ENCODE peak calls at places on chromosome 20, in nine cellular contexts. One of them, this sample, is unnamed.

GRCh38 chr20:20547221-20547875 is 165.1 kb downstream of the RALGAPA2 start:
- DNase-seq in sigmoid colon: no peak
- DNase-seq in IMR-90: peak; percentile 81
- DNase-seq in testis: no peak
- DNase-seq in heart left ventricle: no peak
- DNase-seq in stomach: no peak
- DNase-seq in H1: no peak
- DNase-seq in transverse colon: no peak
- DNase-seq in adrenal gland: no peak
- DNase-seq in this sample: no peak

GRCh38 chr20:32539817-32540675 is 45.1 kb downstream of the NOL4L start:
- DNase-seq in sigmoid colon: no peak
- DNase-seq in IMR-90: no peak
- DNase-seq in testis: no peak
- DNase-seq in heart left ventricle: no peak
- DNase-seq in stomach: peak; percentile 56
- DNase-seq in H1: no peak
- DNase-seq in transverse colon: peak; percentile 51
- DNase-seq in adrenal gland: no peak
- DNase-seq in this sample: no peak

GRCh38 chr20:29319725-29320124 is 1937.7 kb upstream of the DEFB115 start:
- DNase-seq in sigmoid colon: no peak
- DNase-seq in IMR-90: no peak
- DNase-seq in testis: no peak
- DNase-seq in heart left ventricle: no peak
- DNase-seq in stomach: no peak
- DNase-seq in H1: no peak
- DNase-seq in transverse colon: no peak
- DNase-seq in adrenal gland: no peak
- DNase-seq in this sample: no peak

GRCh38 chr20:43662943-43663655 is 3.8 kb upstream of the MYBL2 start:
- DNase-seq in sigmoid colon: no peak
- DNase-seq in IMR-90: peak; percentile 34
- DNase-seq in testis: no peak
- DNase-seq in heart left ventricle: no peak
- DNase-seq in stomach: no peak
- DNase-seq in H1: no peak
- DNase-seq in transverse colon: peak; percentile 28
- DNase-seq in adrenal gland: no peak
- DNase-seq in this sample: no peak

GRCh38 chr20:40676466-40676865 is 12.6 kb downstream of the MAFB start:
- DNase-seq in sigmoid colon: no peak
- DNase-seq in IMR-90: no peak
- DNase-seq in testis: no peak
- DNase-seq in heart left ventricle: no peak
- DNase-seq in stomach: no peak
- DNase-seq in H1: no peak
- DNase-seq in transverse colon: no peak
- DNase-seq in adrenal gland: no peak
- DNase-seq in this sample: no peak

GRCh38 chr20:57658447-57659130 is 38.4 kb upstream of the ZBP1 start:
- DNase-seq in sigmoid colon: peak; percentile 50
- DNase-seq in IMR-90: no peak
- DNase-seq in testis: peak; percentile 8
- DNase-seq in heart left ventricle: peak; percentile 20
- DNase-seq in stomach: peak; percentile 10
- DNase-seq in H1: no peak
- DNase-seq in transverse colon: peak; percentile 6
- DNase-seq in adrenal gland: no peak
- DNase-seq in this sample: peak; percentile 55

GRCh38 chr20:48288930-48289507 is 503.7 kb upstream of the SULF2 start:
- DNase-seq in sigmoid colon: no peak
- DNase-seq in IMR-90: no peak
- DNase-seq in testis: no peak
- DNase-seq in heart left ventricle: no peak
- DNase-seq in stomach: no peak
- DNase-seq in H1: no peak
- DNase-seq in transverse colon: no peak
- DNase-seq in adrenal gland: no peak
- DNase-seq in this sample: no peak

GRCh38 chr20:57573176-57573575 is 12.3 kb downstream of the PCK1 start:
- DNase-seq in sigmoid colon: no peak
- DNase-seq in IMR-90: no peak
- DNase-seq in testis: no peak
- DNase-seq in heart left ventricle: no peak
- DNase-seq in stomach: no peak
- DNase-seq in H1: no peak
- DNase-seq in transverse colon: no peak
- DNase-seq in adrenal gland: no peak
- DNase-seq in this sample: no peak

GRCh38 chr20:57683876-57684275 is 25.9 kb downstream of the PMEPA1 start:
- DNase-seq in sigmoid colon: no peak
- DNase-seq in IMR-90: no peak
- DNase-seq in testis: no peak
- DNase-seq in heart left ventricle: no peak
- DNase-seq in stomach: no peak
- DNase-seq in H1: no peak
- DNase-seq in transverse colon: no peak
- DNase-seq in adrenal gland: no peak
- DNase-seq in this sample: no peak

GRCh38 chr20:49701916-49702315 is 11.8 kb downstream of the B4GALT5 start:
- DNase-seq in sigmoid colon: no peak
- DNase-seq in IMR-90: no peak
- DNase-seq in testis: no peak
- DNase-seq in heart left ventricle: no peak
- DNase-seq in stomach: no peak
- DNase-seq in H1: no peak
- DNase-seq in transverse colon: no peak
- DNase-seq in adrenal gland: no peak
- DNase-seq in this sample: no peak

GRCh38 chr20:49704932-49705336 is 8.7 kb downstream of the B4GALT5 start:
- DNase-seq in sigmoid colon: no peak
- DNase-seq in IMR-90: no peak
- DNase-seq in testis: no peak
- DNase-seq in heart left ventricle: no peak
- DNase-seq in stomach: no peak
- DNase-seq in H1: no peak
- DNase-seq in transverse colon: no peak
- DNase-seq in adrenal gland: no peak
- DNase-seq in this sample: no peak

GRCh38 chr20:49705358-49705757 is 8.3 kb downstream of the B4GALT5 start:
- DNase-seq in sigmoid colon: no peak
- DNase-seq in IMR-90: no peak
- DNase-seq in testis: no peak
- DNase-seq in heart left ventricle: no peak
- DNase-seq in stomach: no peak
- DNase-seq in H1: no peak
- DNase-seq in transverse colon: no peak
- DNase-seq in adrenal gland: no peak
- DNase-seq in this sample: no peak

GRCh38 chr20:49711331-49711987 is 2.2 kb downstream of the B4GALT5 start:
- DNase-seq in sigmoid colon: no peak
- DNase-seq in IMR-90: no peak
- DNase-seq in testis: no peak
- DNase-seq in heart left ventricle: no peak
- DNase-seq in stomach: no peak
- DNase-seq in H1: no peak
- DNase-seq in transverse colon: no peak
- DNase-seq in adrenal gland: no peak
- DNase-seq in this sample: no peak

DNA sequence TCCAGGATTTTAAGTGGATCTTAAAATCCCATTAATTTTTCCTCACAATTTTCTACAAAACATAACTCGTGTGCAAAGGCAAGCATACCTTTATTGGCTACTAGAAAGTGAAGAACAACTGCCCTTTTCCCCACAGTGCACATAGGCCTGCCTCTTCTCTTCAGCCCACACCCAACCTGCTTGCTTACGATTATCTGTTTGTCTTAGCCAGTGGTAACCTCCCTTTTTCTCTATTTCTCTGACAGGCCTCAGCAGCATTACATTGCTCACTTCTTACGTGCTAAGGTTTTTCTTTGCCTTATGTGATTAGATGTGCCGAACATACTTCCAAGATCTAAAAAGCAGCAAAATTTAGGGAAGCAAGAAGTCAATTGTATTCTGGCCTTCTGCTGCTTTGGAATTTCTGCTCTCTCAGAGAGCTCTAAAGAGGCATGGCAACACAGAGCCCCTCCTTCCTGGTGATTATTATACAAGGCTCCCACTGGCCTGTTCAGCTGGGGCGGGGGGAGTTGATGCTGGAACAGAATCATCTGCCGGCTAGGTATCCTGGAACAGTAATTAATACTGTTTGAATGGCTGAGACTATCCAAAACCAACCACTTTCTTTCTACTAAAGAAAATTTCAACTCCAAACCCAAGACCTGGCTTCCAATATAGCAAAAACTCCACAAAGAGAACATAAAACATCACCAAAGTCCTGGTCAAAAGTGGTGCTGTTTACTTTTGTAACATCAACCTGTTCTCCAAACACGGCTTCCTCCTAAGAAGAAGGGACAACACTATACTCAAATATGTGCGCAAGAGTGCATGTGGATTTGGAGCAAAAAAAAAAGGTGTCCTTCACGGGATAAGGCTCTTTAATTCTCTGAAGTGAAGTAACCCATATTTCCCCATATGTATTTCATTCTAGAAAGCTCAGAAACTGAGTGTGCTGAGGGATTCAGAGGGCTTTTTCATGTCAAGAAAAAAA is 6.8 kb downstream of the B4GALT5 start:
- DNase-seq in sigmoid colon: no peak
- DNase-seq in IMR-90: no peak
- DNase-seq in testis: no peak
- DNase-seq in heart left ventricle: no peak
- DNase-seq in stomach: no peak
- DNase-seq in H1: no peak
- DNase-seq in transverse colon: peak; percentile 48
- DNase-seq in adrenal gland: no peak
- DNase-seq in this sample: no peak
- TF ChIP-seq POLR2A in sigmoid colon: no peak
- TF ChIP-seq POLR2A in IMR-90: no peak
- TF ChIP-seq POLR2A in testis: no peak
- TF ChIP-seq POLR2A in heart left ventricle: no peak
- TF ChIP-seq POLR2A in stomach: no peak
- TF ChIP-seq POLR2A in H1: no peak
- TF ChIP-seq POLR2A in transverse colon: peak; percentile 58
- TF ChIP-seq POLR2A in adrenal gland: no peak
- TF ChIP-seq POLR2A in this sample: no peak

GRCh38 chr20:36832791-36833190 is 43.1 kb upstream of the TLDC2 start:
- DNase-seq in sigmoid colon: peak; percentile 62
- DNase-seq in IMR-90: no peak
- DNase-seq in testis: no peak
- DNase-seq in heart left ventricle: no peak
- DNase-seq in stomach: no peak
- DNase-seq in H1: no peak
- DNase-seq in transverse colon: no peak
- DNase-seq in adrenal gland: no peak
- DNase-seq in this sample: no peak

GRCh38 chr20:36836591-36837329 is 39.2 kb upstream of the TLDC2 start:
- DNase-seq in sigmoid colon: peak; percentile 67
- DNase-seq in IMR-90: peak; percentile 57
- DNase-seq in testis: peak; percentile 72
- DNase-seq in heart left ventricle: peak; percentile 66
- DNase-seq in stomach: peak; percentile 62
- DNase-seq in H1: peak; percentile 65
- DNase-seq in transverse colon: peak; percentile 83
- DNase-seq in adrenal gland: peak; percentile 73
- DNase-seq in this sample: no peak

GRCh38 chr20:36833275-36834020 is 42.5 kb upstream of the TLDC2 start:
- DNase-seq in sigmoid colon: peak; percentile 87
- DNase-seq in IMR-90: peak; percentile 95
- DNase-seq in testis: peak; percentile 89
- DNase-seq in heart left ventricle: peak; percentile 60
- DNase-seq in stomach: no peak
- DNase-seq in H1: no peak
- DNase-seq in transverse colon: peak; percentile 39
- DNase-seq in adrenal gland: peak; percentile 55
- DNase-seq in this sample: no peak

GRCh38 chr20:36835025-36835424 is 40.9 kb upstream of the TLDC2 start:
- DNase-seq in sigmoid colon: peak; percentile 72
- DNase-seq in IMR-90: no peak
- DNase-seq in testis: no peak
- DNase-seq in heart left ventricle: no peak
- DNase-seq in stomach: no peak
- DNase-seq in H1: no peak
- DNase-seq in transverse colon: no peak
- DNase-seq in adrenal gland: peak; percentile 81
- DNase-seq in this sample: no peak

DNA sequence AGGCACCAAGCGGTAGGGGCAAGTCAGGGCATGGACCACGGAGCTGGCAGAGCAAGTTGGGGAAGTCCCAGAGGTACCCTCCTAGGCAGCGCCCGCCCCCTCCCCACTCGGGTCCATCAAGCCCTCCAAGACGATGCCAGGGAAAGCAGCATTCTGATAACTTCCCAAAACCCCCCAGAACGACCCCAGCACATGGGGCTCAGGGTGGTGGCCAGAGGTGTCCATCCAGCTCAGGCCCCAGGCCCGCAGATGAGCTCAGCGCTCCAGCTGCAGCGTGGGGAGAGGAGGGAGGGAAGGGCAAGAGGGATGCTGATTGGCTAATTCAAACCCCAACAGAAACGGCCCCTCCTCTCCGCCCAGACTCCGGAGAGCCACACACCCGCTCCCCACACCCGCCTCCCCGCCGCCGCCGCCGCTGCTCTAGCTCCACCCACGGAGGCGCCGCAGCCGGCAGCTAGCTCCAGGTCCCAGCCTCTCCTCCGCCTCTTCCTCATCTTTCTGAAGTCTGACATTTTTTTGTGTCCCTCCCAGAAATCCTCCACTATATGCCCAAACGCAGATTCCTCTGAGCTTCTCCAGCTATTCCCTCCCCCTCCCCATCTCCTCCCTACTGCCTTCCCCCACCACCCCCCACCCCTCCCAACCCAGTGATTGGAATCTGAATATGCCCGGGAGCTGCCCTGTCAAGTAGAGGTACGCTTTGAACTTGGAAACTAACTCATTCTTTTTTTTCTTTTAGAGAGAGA is 40.3 kb upstream of the TLDC2 start:
- DNase-seq in sigmoid colon: peak; percentile 98
- DNase-seq in IMR-90: peak; percentile 96
- DNase-seq in testis: peak; percentile 95
- DNase-seq in heart left ventricle: peak; percentile 96
- DNase-seq in stomach: peak; percentile 92
- DNase-seq in H1: peak; percentile 76
- DNase-seq in transverse colon: peak; percentile 94
- DNase-seq in adrenal gland: peak; percentile 98
- DNase-seq in this sample: peak; percentile 96
- H3K4me1 ChIP-seq in sigmoid colon: peaks cover 62% of the 10 kb centered on the region
- H3K4me1 ChIP-seq in IMR-90: peaks cover 42% of the 10 kb centered on the region
- H3K4me1 ChIP-seq in testis: peaks cover 57% of the 10 kb centered on the region
- H3K4me1 ChIP-seq in heart left ventricle: peaks cover 63% of the 10 kb centered on the region
- H3K4me1 ChIP-seq in stomach: peaks cover 35% of the 10 kb centered on the region
- H3K4me1 ChIP-seq in H1: peaks cover 1% of the 10 kb centered on the region
- H3K4me1 ChIP-seq in transverse colon: peaks cover 47% of the 10 kb centered on the region
- H3K4me1 ChIP-seq in adrenal gland: peaks cover 62% of the 10 kb centered on the region
- H3K4me1 ChIP-seq in this sample: peaks cover 52% of the 10 kb centered on the region

GRCh38 chr20:6632187-6632586 is 135.3 kb upstream of the BMP2 start:
- DNase-seq in sigmoid colon: no peak
- DNase-seq in IMR-90: no peak
- DNase-seq in testis: peak; percentile 17
- DNase-seq in heart left ventricle: peak; percentile 30
- DNase-seq in stomach: no peak
- DNase-seq in H1: no peak
- DNase-seq in transverse colon: peak; percentile 26
- DNase-seq in adrenal gland: peak; percentile 73
- DNase-seq in this sample: no peak
- TF ChIP-seq POLR2A in sigmoid colon: no peak
- TF ChIP-seq POLR2A in IMR-90: no peak
- TF ChIP-seq POLR2A in testis: no peak
- TF ChIP-seq POLR2A in heart left ventricle: no peak
- TF ChIP-seq POLR2A in stomach: no peak
- TF ChIP-seq POLR2A in H1: no peak
- TF ChIP-seq POLR2A in transverse colon: no peak
- TF ChIP-seq POLR2A in adrenal gland: no peak
- TF ChIP-seq POLR2A in this sample: no peak

GRCh38 chr20:539848-540247 is 3.7 kb downstream of the CSNK2A1 start:
- DNase-seq in sigmoid colon: no peak
- DNase-seq in IMR-90: peak; percentile 49
- DNase-seq in testis: peak; percentile 40
- DNase-seq in heart left ventricle: no peak
- DNase-seq in stomach: no peak
- DNase-seq in H1: no peak
- DNase-seq in transverse colon: no peak
- DNase-seq in adrenal gland: peak; percentile 57
- DNase-seq in this sample: no peak
- H3K4me1 ChIP-seq in sigmoid colon: peaks cover 45% of the 10 kb centered on the region
- H3K4me1 ChIP-seq in IMR-90: peaks cover 3% of the 10 kb centered on the region
- H3K4me1 ChIP-seq in testis: peaks cover 40% of the 10 kb centered on the region
- H3K4me1 ChIP-seq in heart left ventricle: peaks cover 69% of the 10 kb centered on the region
- H3K4me1 ChIP-seq in stomach: peaks cover 55% of the 10 kb centered on the region
- H3K4me1 ChIP-seq in H1: peaks cover 2% of the 10 kb centered on the region
- H3K4me1 ChIP-seq in transverse colon: peaks cover 24% of the 10 kb centered on the region
- H3K4me1 ChIP-seq in adrenal gland: peaks cover 35% of the 10 kb centered on the region
- H3K4me1 ChIP-seq in this sample: peaks cover 67% of the 10 kb centered on the region